ENCODE peak calls at places on chromosomes 16 and 17, in five cellular contexts. H is colonic mucosa, N is fibroblast of pulmonary artery, G is lower lobe of right lung, U is kidney epithelial cell. M is an unnamed sample.

GRCh38 chr16:71837150-71837549 is 8.6 kb upstream of the ATXN1L start:
- DNase-seq in H (no peak), N (no peak), G (no peak), U (no peak), M (no peak)

GRCh38 chr16:4640572-4641305 is 16.1 kb downstream of the MGRN1 start:
- DNase-seq in H (no peak), N (no peak), G (peak; percentile 70), U (no peak), M (no peak)

GRCh38 chr16:82761236-82761635 is 134.5 kb downstream of the CDH13 start:
- DNase-seq in H (no peak), N (peak; percentile 73), G (peak; percentile 48), U (no peak), M (peak; percentile 93)

GRCh38 chr17:21127508-21128077 is 829 bp downstream of the DHRS7B start:
- DNase-seq in H (no peak), N (no peak), G (no peak), U (no peak), M (no peak)

GRCh38 chr17:81419333-81419885 is 24.2 kb downstream of the BAHCC1 start:
- DNase-seq in H (peak; percentile 86), N (peak; percentile 97), G (peak; percentile 87), U (peak; percentile 65), M (peak; percentile 97)

GRCh38 chr16:68091604-68092261 is 6.6 kb downstream of the NFATC3 start:
- DNase-seq in H (no peak), N (peak; percentile 78), G (no peak), U (no peak), M (no peak)

GRCh38 chr17:28173071-28173561 is 130.6 kb downstream of the NLK start:
- DNase-seq in H (no peak), N (no peak), G (no peak), U (no peak), M (no peak)

GRCh38 chr16:80369559-80369958 is 171.2 kb upstream of the DYNLRB2 start:
- DNase-seq in H (peak; percentile 36), N (peak; percentile 45), G (no peak), U (peak; percentile 12), M (peak; percentile 51)

GRCh38 chr16:9033125-9033830 is 58.2 kb upstream of the HAPSTR1 start:
- DNase-seq in H (peak; percentile 69), N (peak; percentile 78), G (no peak), U (no peak), M (no peak)

GRCh38 chr16:74769791-74770190 is 4.8 kb downstream of the FA2H start:
- DNase-seq in H (no peak), N (no peak), G (no peak), U (no peak), M (no peak)

GRCh38 chr16:2194166-2194834 is 2.1 kb downstream of the CASKIN1 start:
- DNase-seq in H (no peak), N (peak; percentile 30), G (no peak), U (no peak), M (no peak)

GRCh38 chr16:56311208-56312027 is 113.9 kb downstream of the AMFR start:
- DNase-seq in H (no peak), N (no peak), G (no peak), U (no peak), M (no peak)

GRCh38 chr17:67566656-67567055 is 151.1 kb upstream of the NOL11 start:
- DNase-seq in H (no peak), N (no peak), G (no peak), U (no peak), M (no peak)

GRCh38 chr16:66458853-66459252 is 31.8 kb downstream of the BEAN1 start:
- DNase-seq in H (no peak), N (no peak), G (no peak), U (no peak), M (no peak)

GRCh38 chr16:81470796-81471636 is 26.4 kb downstream of the CMIP start:
- DNase-seq in H (no peak), N (no peak), G (no peak), U (no peak), M (no peak)

GRCh38 chr16:88381820-88382451 is 823 bp upstream of the ZNF469 start:
- DNase-seq in H (no peak), N (no peak), G (peak; percentile 77), U (no peak), M (peak; percentile 44)

GRCh38 chr17:32161506-32162365 is 19.4 kb downstream of the RHOT1 start:
- DNase-seq in H (no peak), N (peak; percentile 74), G (no peak), U (no peak), M (no peak)

GRCh38 chr17:57892820-57893595 is 43.2 kb upstream of the MRPS23 start:
- DNase-seq in H (peak; percentile 80), N (peak; percentile 99), G (peak; percentile 92), U (peak; percentile 92), M (peak; percentile 96)

GRCh38 chr17:7889166-7889584 is 586 bp downstream of the CHD3 start:
- DNase-seq in H (peak; percentile 98), N (peak; percentile 96), G (peak; percentile 97), U (peak; percentile 67), M (peak; percentile 98)

GRCh38 chr17:1467898-1468492 is 12.0 kb upstream of the CRK start:
- DNase-seq in H (no peak), N (no peak), G (peak; percentile 83), U (no peak), M (no peak)

GRCh38 chr16:13793788-13794461 is 126.0 kb upstream of the ERCC4 start:
- DNase-seq in H (no peak), N (no peak), G (no peak), U (no peak), M (peak; percentile 68)

GRCh38 chr16:71929048-71929447 is 33.7 kb downstream of the IST1 start:
- DNase-seq in H (no peak), N (peak; percentile 67), G (no peak), U (peak; percentile 12), M (no peak)

GRCh38 chr17:8393470-8394231 is 4.0 kb downstream of the RNF222 start:
- DNase-seq in H (peak; percentile 41), N (no peak), G (no peak), U (no peak), M (peak; percentile 42)

GRCh38 chr16:11003141-11003540 is 58.8 kb downstream of the CLEC16A start:
- DNase-seq in H (no peak), N (no peak), G (no peak), U (no peak), M (no peak)

GRCh38 chr16:11004957-11005610 is 60.7 kb downstream of the CLEC16A start:
- DNase-seq in H (no peak), N (peak; percentile 23), G (no peak), U (no peak), M (no peak)

GRCh38 chr16:11005611-11005975 is 61.2 kb downstream of the CLEC16A start:
- DNase-seq in H (no peak), N (peak; percentile 31), G (no peak), U (no peak), M (no peak)

GRCh38 chr16:11006666-11007065 is 62.3 kb downstream of the CLEC16A start:
- DNase-seq in H (no peak), N (no peak), G (no peak), U (no peak), M (no peak)

GRCh38 chr16:11004351-11004750 is 60.0 kb downstream of the CLEC16A start:
- DNase-seq in H (no peak), N (peak; percentile 31), G (no peak), U (no peak), M (no peak)
- H3K4me3 ChIP-seq in H (no peak overlapping the region), N (no peak overlapping the region), G (no peak overlapping the region), U (no peak overlapping the region), M (no peak overlapping the region)

DNA sequence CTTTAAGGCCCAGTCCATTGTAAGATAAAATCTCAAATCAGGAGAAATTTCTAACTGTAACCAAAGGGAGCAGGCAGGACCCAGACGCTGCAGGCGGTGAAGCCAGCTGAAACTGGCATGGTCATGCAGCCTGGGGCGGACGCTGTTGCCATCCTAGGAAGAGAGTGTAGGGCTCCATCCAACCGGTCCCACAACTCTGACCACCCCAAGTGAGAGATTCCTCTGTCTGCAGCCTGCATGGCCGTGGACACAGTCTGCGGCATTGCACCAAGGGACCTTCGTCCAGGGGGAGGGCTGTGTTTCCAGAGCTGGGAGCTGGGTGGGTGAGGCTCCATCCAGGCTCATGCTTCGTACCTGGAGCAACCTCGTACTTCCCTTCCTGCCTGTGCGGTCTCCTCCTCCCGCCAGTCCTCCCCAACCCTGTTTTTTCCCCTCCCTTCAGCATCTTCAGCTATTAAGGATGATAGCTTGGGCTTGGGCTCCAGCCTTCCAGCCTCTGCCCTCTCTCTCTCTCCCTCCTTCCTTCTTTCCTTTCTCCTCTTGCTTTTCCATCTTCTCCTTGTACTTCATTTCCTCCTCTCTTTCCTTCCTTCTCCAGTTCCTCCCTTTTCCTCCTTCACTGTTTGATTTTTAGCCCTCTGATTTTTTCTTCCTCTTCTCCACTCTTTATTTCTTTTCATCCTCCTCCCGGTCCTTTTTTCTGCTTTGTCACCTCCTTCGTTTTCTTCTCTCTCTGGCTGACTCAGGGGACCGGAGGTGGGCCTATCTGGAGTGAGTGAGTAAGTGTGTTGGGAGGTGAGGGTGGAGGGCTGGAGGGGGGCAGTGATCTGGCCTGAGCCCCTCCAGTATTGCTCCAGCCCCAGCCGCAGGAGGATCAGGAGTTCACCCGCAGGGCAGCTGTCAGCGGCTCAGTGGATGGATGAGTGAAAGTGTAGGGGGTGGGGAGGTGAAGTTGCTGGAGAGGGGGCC is 17.0 kb upstream of the LHX1 start:
- DNase-seq in H (no peak), N (no peak), G (no peak), U (peak; percentile 75), M (no peak)
- H3K4me3 ChIP-seq in H (no peak overlapping the region), N (no peak overlapping the region), G (no peak overlapping the region), U (no peak overlapping the region), M (no peak overlapping the region)

DNA sequence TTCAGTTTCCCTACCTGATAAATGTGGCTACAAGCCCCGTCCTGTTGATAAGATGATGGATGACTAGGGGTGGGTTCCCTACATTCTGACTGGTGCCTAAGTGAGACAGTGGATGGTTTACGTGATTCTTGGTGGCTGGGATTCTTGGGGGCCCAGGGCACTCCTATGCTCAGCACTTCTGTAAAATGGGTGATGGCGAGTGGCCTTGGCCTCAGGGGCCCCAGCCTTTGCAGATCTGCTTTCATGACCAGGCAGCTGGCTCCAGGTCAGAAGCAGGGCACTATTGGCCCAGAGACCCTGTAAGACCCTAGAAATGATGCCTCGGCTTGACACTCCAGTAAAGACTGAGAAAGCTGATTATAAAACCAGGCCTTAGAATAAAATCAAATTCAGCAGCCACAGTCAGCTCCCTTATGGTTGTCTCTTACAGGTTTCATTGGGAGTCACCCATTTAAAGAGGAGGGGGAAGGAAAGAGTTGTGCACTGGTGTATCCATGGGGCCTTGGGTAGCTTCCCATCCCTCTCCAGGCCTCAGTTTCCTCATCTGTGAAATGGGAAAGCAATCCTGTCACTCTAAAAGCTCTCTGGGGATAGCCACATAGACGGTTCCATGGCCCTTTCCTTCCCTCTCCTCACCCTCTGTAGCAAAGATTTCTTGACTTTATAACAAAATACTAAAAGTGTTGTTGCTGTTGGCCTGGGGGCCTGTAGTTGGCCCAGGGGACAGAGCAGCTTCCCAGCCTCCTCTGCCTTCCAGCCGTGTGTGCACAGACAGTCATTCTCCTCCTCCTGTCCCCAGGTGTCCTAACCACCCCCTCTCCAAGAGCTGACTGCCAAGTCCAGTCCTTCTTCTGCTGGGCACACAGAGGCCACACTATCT is 1.2 kb downstream of the SNX20 start:
- DNase-seq in H (no peak), N (no peak), G (no peak), U (no peak), M (no peak)
- H3K4me3 ChIP-seq in H (peak overlapping the region; percentile 28), N (no peak overlapping the region), G (peak overlapping the region; percentile 58), U (no peak overlapping the region), M (no peak overlapping the region)

GRCh38 chr16:23836078-23836403 is 258 bp downstream of the PRKCB start:
- DNase-seq in H (no peak), N (no peak), G (peak; percentile 49), U (no peak), M (no peak)
- H3K4me3 ChIP-seq in H (peak overlapping the region; percentile 57), N (no peak overlapping the region), G (peak overlapping the region; percentile 64), U (no peak overlapping the region), M (no peak overlapping the region)

GRCh38 chr17:74076446-74076845 is 127.0 kb upstream of the RPL38 start:
- DNase-seq in H (no peak), N (no peak), G (no peak), U (no peak), M (no peak)
- H3K4me3 ChIP-seq in H (no peak overlapping the region), N (no peak overlapping the region), G (no peak overlapping the region), U (no peak overlapping the region), M (no peak overlapping the region)

M was measured in aorta.